ENCODE peak calls at places on chromosomes 6 and 20, in seven cellular contexts. One of them, this sample, is unnamed.

GRCh38 chr6:34145161-34146020 is 496 bp downstream of the GRM4 start:
- DNase-seq in psoas muscle: no peak
- DNase-seq in mucosa of descending colon: peak; percentile 48
- DNase-seq in fibroblast of the conjunctiva: no peak
- DNase-seq in SHP77: no peak
- DNase-seq in ecto neural progenitor cell: peak; percentile 69
- DNase-seq in skeletal muscle cell: peak; percentile 12
- DNase-seq in this sample: peak; percentile 80

GRCh38 chr6:113564401-113565161 is 292.6 kb upstream of the MARCKS start:
- DNase-seq in skeletal muscle cell: peak; percentile 94
- DNase-seq in mucosa of descending colon: peak; percentile 68
- DNase-seq in ecto neural progenitor cell: peak; percentile 73
- DNase-seq in psoas muscle: peak; percentile 67
- DNase-seq in fibroblast of the conjunctiva: peak; percentile 84
- DNase-seq in SHP77: peak; percentile 88
- DNase-seq in this sample: no peak

GRCh38 chr20:63977392-63978276 is 1.8 kb downstream of the SAMD10 start:
- DNase-seq in psoas muscle: no peak
- DNase-seq in SHP77: no peak
- DNase-seq in skeletal muscle cell: no peak
- DNase-seq in ecto neural progenitor cell: no peak
- DNase-seq in fibroblast of the conjunctiva: peak; percentile 33
- DNase-seq in mucosa of descending colon: peak; percentile 65
- DNase-seq in this sample: peak; percentile 62

GRCh38 chr6:144063246-144063743 is 32.1 kb downstream of the SF3B5 start:
- DNase-seq in ecto neural progenitor cell: no peak
- DNase-seq in fibroblast of the conjunctiva: no peak
- DNase-seq in SHP77: no peak
- DNase-seq in mucosa of descending colon: peak; percentile 61
- DNase-seq in psoas muscle: no peak
- DNase-seq in skeletal muscle cell: no peak
- DNase-seq in this sample: no peak

GRCh38 chr20:9281770-9282169 is 212.9 kb downstream of the PLCB4 start:
- DNase-seq in SHP77: no peak
- DNase-seq in fibroblast of the conjunctiva: no peak
- DNase-seq in ecto neural progenitor cell: no peak
- DNase-seq in psoas muscle: no peak
- DNase-seq in mucosa of descending colon: no peak
- DNase-seq in skeletal muscle cell: no peak
- DNase-seq in this sample: no peak

GRCh38 chr20:31966991-31967655 is 828 bp upstream of the XKR7 start:
- DNase-seq in psoas muscle: no peak
- DNase-seq in fibroblast of the conjunctiva: no peak
- DNase-seq in ecto neural progenitor cell: no peak
- DNase-seq in skeletal muscle cell: no peak
- DNase-seq in SHP77: no peak
- DNase-seq in mucosa of descending colon: no peak
- DNase-seq in this sample: no peak

GRCh38 chr20:51910202-51911050 is 108.1 kb upstream of the SALL4 start:
- DNase-seq in SHP77: no peak
- DNase-seq in skeletal muscle cell: no peak
- DNase-seq in ecto neural progenitor cell: no peak
- DNase-seq in mucosa of descending colon: no peak
- DNase-seq in psoas muscle: no peak
- DNase-seq in fibroblast of the conjunctiva: no peak
- DNase-seq in this sample: no peak

GRCh38 chr20:36101201-36101600 is 53.3 kb upstream of the EPB41L1 start:
- DNase-seq in skeletal muscle cell: no peak
- DNase-seq in SHP77: peak; percentile 66
- DNase-seq in mucosa of descending colon: peak; percentile 69
- DNase-seq in psoas muscle: no peak
- DNase-seq in ecto neural progenitor cell: peak; percentile 51
- DNase-seq in fibroblast of the conjunctiva: no peak
- DNase-seq in this sample: no peak

GRCh38 chr6:151702851-151703629 is 104.4 kb upstream of the ESR1 start:
- DNase-seq in fibroblast of the conjunctiva: no peak
- DNase-seq in ecto neural progenitor cell: no peak
- DNase-seq in psoas muscle: no peak
- DNase-seq in mucosa of descending colon: no peak
- DNase-seq in skeletal muscle cell: no peak
- DNase-seq in SHP77: no peak
- DNase-seq in this sample: no peak

GRCh38 chr20:54244113-54244512 is 36.2 kb downstream of the PFDN4 start:
- DNase-seq in ecto neural progenitor cell: no peak
- DNase-seq in skeletal muscle cell: no peak
- DNase-seq in psoas muscle: no peak
- DNase-seq in SHP77: no peak
- DNase-seq in mucosa of descending colon: no peak
- DNase-seq in fibroblast of the conjunctiva: no peak
- DNase-seq in this sample: no peak

GRCh38 chr20:2692036-2692885 is at the start of gene EBF4:
- DNase-seq in fibroblast of the conjunctiva: no peak
- DNase-seq in psoas muscle: peak; percentile 57
- DNase-seq in skeletal muscle cell: no peak
- DNase-seq in ecto neural progenitor cell: peak; percentile 73
- DNase-seq in SHP77: no peak
- DNase-seq in mucosa of descending colon: no peak
- DNase-seq in this sample: peak; percentile 98

GRCh38 chr20:62929051-62929538 is 2.8 kb upstream of the DIDO1 start:
- DNase-seq in SHP77: no peak
- DNase-seq in skeletal muscle cell: no peak
- DNase-seq in psoas muscle: peak; percentile 67
- DNase-seq in fibroblast of the conjunctiva: no peak
- DNase-seq in ecto neural progenitor cell: peak; percentile 81
- DNase-seq in mucosa of descending colon: peak; percentile 84
- DNase-seq in this sample: peak; percentile 85

GRCh38 chr20:56380375-56380774 is 11.6 kb downstream of the AURKA start:
- DNase-seq in skeletal muscle cell: no peak
- DNase-seq in ecto neural progenitor cell: no peak
- DNase-seq in mucosa of descending colon: no peak
- DNase-seq in psoas muscle: no peak
- DNase-seq in SHP77: no peak
- DNase-seq in fibroblast of the conjunctiva: no peak
- DNase-seq in this sample: no peak

GRCh38 chr6:130708338-130708737 is 118.9 kb upstream of the SMLR1 start:
- DNase-seq in fibroblast of the conjunctiva: no peak
- DNase-seq in skeletal muscle cell: no peak
- DNase-seq in SHP77: no peak
- DNase-seq in ecto neural progenitor cell: no peak
- DNase-seq in psoas muscle: no peak
- DNase-seq in mucosa of descending colon: no peak
- DNase-seq in this sample: no peak

GRCh38 chr20:49136817-49137571 is 51.1 kb downstream of the STAU1 start:
- DNase-seq in ecto neural progenitor cell: no peak
- DNase-seq in psoas muscle: no peak
- DNase-seq in mucosa of descending colon: no peak
- DNase-seq in fibroblast of the conjunctiva: no peak
- DNase-seq in SHP77: no peak
- DNase-seq in skeletal muscle cell: no peak
- DNase-seq in this sample: no peak

GRCh38 chr20:2626853-2627541 is 25.4 kb upstream of the NOP56 start:
- DNase-seq in psoas muscle: no peak
- DNase-seq in ecto neural progenitor cell: no peak
- DNase-seq in SHP77: peak; percentile 20
- DNase-seq in mucosa of descending colon: peak; percentile 55
- DNase-seq in fibroblast of the conjunctiva: peak; percentile 23
- DNase-seq in skeletal muscle cell: peak; percentile 7
- DNase-seq in this sample: no peak

GRCh38 chr6:31769684-31770371 is 7.3 kb downstream of the VWA7 start:
- DNase-seq in fibroblast of the conjunctiva: no peak
- DNase-seq in skeletal muscle cell: no peak
- DNase-seq in ecto neural progenitor cell: peak; percentile 73
- DNase-seq in SHP77: peak; percentile 23
- DNase-seq in psoas muscle: peak; percentile 73
- DNase-seq in mucosa of descending colon: peak; percentile 89
- DNase-seq in this sample: peak; percentile 97